ENCODE peak calls at places on chromosomes 6 and 20, in eight cellular contexts. O is colonic mucosa, M is lower lobe of right lung, W is HepG2, F is A673, V is right atrium auricular region, I is body of pancreas, C is cardiac fibroblast. R is an unnamed sample.

GRCh38 chr6:170238741-170239565 is 51.9 kb downstream of the DLL1 start:
- DNase-seq in F (no peak), V (no peak), M (no peak), W (no peak), O (no peak), C (no peak), I (peak; percentile 13), R (no peak)

GRCh38 chr6:39882567-39882953 is 51.7 kb downstream of the MOCS1 start:
- DNase-seq in O (no peak), I (peak; percentile 52), C (peak; percentile 98), M (no peak), V (peak; percentile 68), W (peak; percentile 58), F (no peak), R (no peak)

GRCh38 chr6:90917371-90917770 is 330.5 kb upstream of the MAP3K7 start:
- DNase-seq in I (no peak), M (no peak), V (no peak), C (no peak), F (no peak), W (no peak), O (no peak), R (no peak)

GRCh38 chr6:35485402-35485877 is 11.4 kb downstream of the TEAD3 start:
- DNase-seq in I (no peak), V (no peak), M (no peak), C (peak; percentile 60), F (no peak), W (no peak), O (peak; percentile 81), R (no peak)

GRCh38 chr20:44326391-44327159 is 10.3 kb upstream of the R3HDML start:
- DNase-seq in O (no peak), C (no peak), M (no peak), W (no peak), I (peak; percentile 29), F (no peak), V (no peak), R (no peak)

GRCh38 chr20:1964659-1965405 is 29.0 kb downstream of the PDYN start:
- DNase-seq in M (no peak), F (no peak), V (no peak), I (no peak), O (no peak), C (no peak), W (no peak), R (no peak)

GRCh38 chr6:125597411-125598253 is 151.8 kb upstream of the HEY2 start:
- DNase-seq in O (no peak), I (no peak), C (peak; percentile 11), W (no peak), V (no peak), M (peak; percentile 78), F (peak; percentile 6), R (peak; percentile 11)

GRCh38 chr6:155038527-155038926 is 43.4 kb downstream of the TIAM2 start:
- DNase-seq in I (no peak), W (no peak), C (no peak), F (no peak), V (no peak), O (no peak), M (no peak), R (no peak)

GRCh38 chr20:57620274-57620990 is at the start of gene ZBP1:
- DNase-seq in M (peak; percentile 69), O (peak; percentile 71), I (no peak), W (no peak), V (peak; percentile 57), C (no peak), F (no peak), R (peak; percentile 93)

GRCh38 chr6:149043476-149044130 is 273.9 kb upstream of the TAB2 start:
- DNase-seq in I (no peak), O (no peak), W (peak; percentile 36), V (no peak), M (no peak), F (peak; percentile 60), C (no peak), R (peak; percentile 49)

GRCh38 chr6:148577687-148578488 is 168.9 kb upstream of the UST start:
- DNase-seq in I (peak; percentile 79), F (peak; percentile 74), M (peak; percentile 86), V (peak; percentile 80), O (peak; percentile 47), C (peak; percentile 89), W (peak; percentile 66), R (peak; percentile 77)

GRCh38 chr6:1296542-1296941 is 15.4 kb upstream of the FOXQ1 start:
- DNase-seq in I (no peak), O (no peak), F (no peak), V (no peak), M (no peak), C (no peak), W (no peak), R (no peak)

GRCh38 chr6:166567107-166567506 is 19.4 kb downstream of the RAMACL start:
- DNase-seq in O (no peak), V (no peak), M (no peak), F (peak; percentile 12), I (no peak), W (no peak), C (peak; percentile 95), R (no peak)

GRCh38 chr6:27582928-27583725 is 110.2 kb upstream of the ZNF184 start:
- DNase-seq in I (no peak), V (no peak), M (no peak), F (peak; percentile 82), O (peak; percentile 32), W (peak; percentile 65), C (peak; percentile 65), R (peak; percentile 81)

GRCh38 chr20:10696650-10697049 is 22.9 kb upstream of the JAG1 start:
- DNase-seq in V (no peak), M (no peak), F (peak; percentile 35), C (no peak), O (no peak), I (no peak), W (peak; percentile 34), R (peak; percentile 62)

GRCh38 chr20:9442858-9443257 is 71.5 kb upstream of the LAMP5 start:
- DNase-seq in I (peak; percentile 16), O (no peak), F (no peak), W (peak; percentile 39), C (no peak), V (no peak), M (no peak), R (peak; percentile 71)

GRCh38 chr6:3259491-3259958 is 778 bp downstream of the PSMG4 start:
- DNase-seq in I (peak; percentile 51), M (no peak), W (peak; percentile 36), F (peak; percentile 67), O (peak; percentile 66), C (peak; percentile 36), V (no peak), R (peak; percentile 55)

GRCh38 chr6:138473144-138473543 is 26.1 kb downstream of the NHSL1 start:
- DNase-seq in W (no peak), M (no peak), F (no peak), O (no peak), V (no peak), I (no peak), C (no peak), R (no peak)

GRCh38 chr20:33419140-33419974 is 18.0 kb upstream of the CDK5RAP1 start:
- DNase-seq in V (peak; percentile 87), W (no peak), I (peak; percentile 32), O (no peak), F (no peak), M (no peak), C (peak; percentile 84), R (no peak)

GRCh38 chr6:2078888-2079287 is 166.5 kb downstream of the GMDS start:
- DNase-seq in V (no peak), O (no peak), F (no peak), I (no peak), C (no peak), M (no peak), W (no peak), R (peak; percentile 5)

GRCh38 chr20:35698298-35699126 is 640 bp downstream of the NFS1 start:
- DNase-seq in I (no peak), M (no peak), F (peak; percentile 26), V (peak; percentile 55), O (peak; percentile 43), C (no peak), W (no peak), R (no peak)

GRCh38 chr20:49163696-49164095 is 24.4 kb downstream of the STAU1 start:
- DNase-seq in C (no peak), M (no peak), W (no peak), O (no peak), V (no peak), I (no peak), F (no peak), R (no peak)
- TF ChIP-seq CTCF in C (no peak), M (no peak), W (no peak), O (no peak), V (no peak), I (no peak), F (no peak), R (no peak)

DNA sequence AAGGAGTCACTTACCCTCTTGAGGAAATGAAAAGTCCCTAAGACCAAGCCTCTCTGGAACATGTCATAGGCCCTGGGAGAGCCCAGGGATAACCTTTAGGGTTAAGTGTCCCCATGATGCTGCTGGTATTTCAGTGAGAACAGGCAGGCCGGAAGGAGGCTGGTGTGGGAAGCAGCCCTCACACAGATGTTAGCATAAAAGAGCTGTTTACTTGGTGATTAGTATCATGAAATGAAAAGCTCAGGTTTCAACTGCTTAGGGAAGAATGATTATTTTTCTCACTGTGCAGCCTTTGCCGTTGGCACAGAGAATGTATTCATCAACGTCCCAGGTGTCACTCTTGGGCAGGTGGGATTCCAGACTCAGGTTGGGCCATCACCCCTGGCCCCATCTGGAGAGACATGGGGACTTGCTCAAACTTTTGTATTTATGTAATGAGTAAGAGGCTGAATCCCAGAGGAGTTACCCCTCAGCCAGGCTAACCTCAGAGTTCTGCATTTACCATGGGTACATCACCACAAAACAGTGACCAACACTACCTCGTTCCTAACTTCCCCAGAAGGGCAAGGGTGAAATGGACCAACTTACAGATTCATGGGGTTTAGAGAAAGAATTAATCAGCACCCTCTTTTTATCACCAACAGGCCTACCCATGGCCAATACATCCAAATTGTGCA is 260.1 kb upstream of the MARCKS start:
- DNase-seq in W (no peak), O (no peak), C (peak; percentile 39), M (no peak), I (peak; percentile 50), V (no peak), F (no peak), R (peak; percentile 35)
- H3K4me3 ChIP-seq in W (no peak overlapping the region), O (no peak overlapping the region), C (no peak overlapping the region), M (no peak overlapping the region), I (no peak overlapping the region), V (no peak overlapping the region), F (no peak overlapping the region), R (no peak overlapping the region)

GRCh38 chr6:96760153-96760687 is 77.1 kb downstream of the GPR63 start:
- DNase-seq in W (no peak), I (no peak), F (peak; percentile 22), V (no peak), M (no peak), O (no peak), C (no peak), R (peak; percentile 8)
- TF ChIP-seq CTCF in W (no peak), I (no peak), F (peak; percentile 36), V (no peak), M (no peak), O (no peak), C (no peak), R (no peak)

GRCh38 chr6:8983202-8983688 is 547.9 kb upstream of the SLC35B3 start:
- DNase-seq in F (peak; percentile 96), O (peak; percentile 63), W (peak; percentile 45), C (peak; percentile 70), V (peak; percentile 66), M (peak; percentile 60), I (peak; percentile 55), R (peak; percentile 59)

DNA sequence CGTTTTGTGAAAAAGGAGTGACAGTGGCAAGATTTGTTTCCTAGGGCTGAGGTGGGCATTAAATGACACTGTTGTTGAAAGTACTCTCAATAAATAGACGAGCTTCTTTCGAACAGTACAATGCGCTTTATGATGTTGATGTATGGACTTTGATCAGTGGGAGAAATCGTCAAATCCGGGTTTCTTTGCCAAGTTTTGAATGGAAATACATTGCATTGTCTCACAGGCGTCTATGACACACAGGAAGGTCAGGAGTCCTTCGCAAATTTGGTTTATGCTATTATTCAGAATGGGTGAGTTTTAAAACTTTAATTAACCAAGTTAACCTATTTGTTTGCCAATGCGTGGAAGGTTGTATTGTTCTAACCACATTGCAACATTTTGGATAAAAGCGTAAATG is 547.3 kb upstream of the SLC35B3 start:
- DNase-seq in F (no peak), I (no peak), O (no peak), C (no peak), M (no peak), V (no peak), W (no peak), R (no peak)
- H3K4me3 ChIP-seq in F (no peak overlapping the region), I (no peak overlapping the region), O (no peak overlapping the region), C (no peak overlapping the region), M (no peak overlapping the region), V (no peak overlapping the region), W (no peak overlapping the region), R (no peak overlapping the region)